ENCODE peak calls at places on chromosomes 2 and 18, in nine cellular contexts. One of them, this sample, is unnamed. For H3K4me1, the result is how much of the 10 kb centered on the place peaks cover.

GRCh38 chr2:219461061-219461514 is 26.4 kb downstream of the SPEG start:
- DNase-seq in neural progenitor cell: peak
- DNase-seq in tibial artery: no peak
- DNase-seq in hepatocyte: peak
- DNase-seq in IMR-90: peak
- DNase-seq in kidney: no peak
- DNase-seq in CD8-positive, alpha-beta memory T cell: no peak
- DNase-seq in SK-N-SH: peak
- DNase-seq in endodermal cell: peak
- DNase-seq in this sample: no peak

GRCh38 chr18:49368161-49368875 is 92.1 kb downstream of the DYM start:
- DNase-seq in neural progenitor cell: no peak
- DNase-seq in tibial artery: no peak
- DNase-seq in hepatocyte: no peak
- DNase-seq in IMR-90: no peak
- DNase-seq in kidney: no peak
- DNase-seq in CD8-positive, alpha-beta memory T cell: no peak
- DNase-seq in SK-N-SH: no peak
- DNase-seq in endodermal cell: no peak
- DNase-seq in this sample: no peak

GRCh38 chr2:152525277-152525838 is 190.4 kb downstream of the FMNL2 start:
- DNase-seq in neural progenitor cell: no peak
- DNase-seq in tibial artery: no peak
- DNase-seq in hepatocyte: no peak
- DNase-seq in IMR-90: peak
- DNase-seq in kidney: no peak
- DNase-seq in CD8-positive, alpha-beta memory T cell: no peak
- DNase-seq in SK-N-SH: no peak
- DNase-seq in endodermal cell: no peak
- DNase-seq in this sample: no peak

GRCh38 chr2:166229678-166230023 is 101.8 kb upstream of the SCN1A start:
- DNase-seq in neural progenitor cell: no peak
- DNase-seq in tibial artery: no peak
- DNase-seq in hepatocyte: peak
- DNase-seq in IMR-90: no peak
- DNase-seq in kidney: no peak
- DNase-seq in CD8-positive, alpha-beta memory T cell: no peak
- DNase-seq in SK-N-SH: no peak
- DNase-seq in endodermal cell: no peak
- DNase-seq in this sample: no peak

GRCh38 chr2:96159084-96159830 is 14.0 kb upstream of the DUSP2 start:
- DNase-seq in neural progenitor cell: no peak
- DNase-seq in tibial artery: no peak
- DNase-seq in hepatocyte: no peak
- DNase-seq in IMR-90: no peak
- DNase-seq in kidney: no peak
- DNase-seq in CD8-positive, alpha-beta memory T cell: peak
- DNase-seq in SK-N-SH: no peak
- DNase-seq in endodermal cell: peak
- DNase-seq in this sample: no peak

GRCh38 chr2:30447149-30448045 is at the start of gene LCLAT1:
- DNase-seq in neural progenitor cell: peak
- DNase-seq in tibial artery: peak
- DNase-seq in hepatocyte: peak
- DNase-seq in IMR-90: peak
- DNase-seq in kidney: peak
- DNase-seq in CD8-positive, alpha-beta memory T cell: peak
- DNase-seq in SK-N-SH: peak
- DNase-seq in endodermal cell: peak
- DNase-seq in this sample: peak

GRCh38 chr2:69685321-69686048 is 41.9 kb upstream of the AAK1 start:
- DNase-seq in neural progenitor cell: no peak
- DNase-seq in tibial artery: no peak
- DNase-seq in hepatocyte: peak
- DNase-seq in IMR-90: peak
- DNase-seq in kidney: no peak
- DNase-seq in CD8-positive, alpha-beta memory T cell: no peak
- DNase-seq in SK-N-SH: no peak
- DNase-seq in endodermal cell: no peak
- DNase-seq in this sample: no peak

GRCh38 chr2:19911799-19912509 is 10.2 kb upstream of the TTC32 start:
- DNase-seq in neural progenitor cell: no peak
- DNase-seq in tibial artery: no peak
- DNase-seq in hepatocyte: no peak
- DNase-seq in IMR-90: peak
- DNase-seq in kidney: no peak
- DNase-seq in CD8-positive, alpha-beta memory T cell: no peak
- DNase-seq in SK-N-SH: no peak
- DNase-seq in endodermal cell: no peak
- DNase-seq in this sample: no peak

GRCh38 chr2:211751853-211752252 is 786.7 kb downstream of the ERBB4 start:
- DNase-seq in neural progenitor cell: no peak
- DNase-seq in tibial artery: no peak
- DNase-seq in hepatocyte: no peak
- DNase-seq in IMR-90: no peak
- DNase-seq in kidney: no peak
- DNase-seq in CD8-positive, alpha-beta memory T cell: no peak
- DNase-seq in SK-N-SH: no peak
- DNase-seq in endodermal cell: no peak
- DNase-seq in this sample: no peak

GRCh38 chr2:2325538-2325937 is 5.5 kb downstream of the MYT1L start:
- DNase-seq in neural progenitor cell: peak
- DNase-seq in tibial artery: no peak
- DNase-seq in hepatocyte: no peak
- DNase-seq in IMR-90: no peak
- DNase-seq in kidney: no peak
- DNase-seq in CD8-positive, alpha-beta memory T cell: no peak
- DNase-seq in SK-N-SH: peak
- DNase-seq in endodermal cell: peak
- DNase-seq in this sample: no peak

GRCh38 chr2:219679041-219679440 is 51.6 kb downstream of the SLC4A3 start:
- DNase-seq in neural progenitor cell: no peak
- DNase-seq in tibial artery: no peak
- DNase-seq in hepatocyte: no peak
- DNase-seq in IMR-90: no peak
- DNase-seq in kidney: no peak
- DNase-seq in CD8-positive, alpha-beta memory T cell: no peak
- DNase-seq in SK-N-SH: no peak
- DNase-seq in endodermal cell: no peak
- DNase-seq in this sample: no peak

GRCh38 chr2:202215179-202215578 is 23.2 kb downstream of the SUMO1 start:
- DNase-seq in neural progenitor cell: no peak
- DNase-seq in tibial artery: no peak
- DNase-seq in hepatocyte: no peak
- DNase-seq in IMR-90: peak
- DNase-seq in kidney: no peak
- DNase-seq in CD8-positive, alpha-beta memory T cell: no peak
- DNase-seq in SK-N-SH: no peak
- DNase-seq in endodermal cell: no peak
- DNase-seq in this sample: no peak

GRCh38 chr2:101500860-101501259 is 25.9 kb upstream of the RFX8 start:
- DNase-seq in neural progenitor cell: no peak
- DNase-seq in tibial artery: no peak
- DNase-seq in hepatocyte: no peak
- DNase-seq in IMR-90: peak
- DNase-seq in kidney: no peak
- DNase-seq in CD8-positive, alpha-beta memory T cell: no peak
- DNase-seq in SK-N-SH: no peak
- DNase-seq in endodermal cell: no peak
- DNase-seq in this sample: no peak

GRCh38 chr18:30982285-30982992 is 60.1 kb downstream of the DSC3 start:
- DNase-seq in neural progenitor cell: no peak
- DNase-seq in tibial artery: no peak
- DNase-seq in hepatocyte: no peak
- DNase-seq in IMR-90: no peak
- DNase-seq in kidney: no peak
- DNase-seq in CD8-positive, alpha-beta memory T cell: no peak
- DNase-seq in SK-N-SH: no peak
- DNase-seq in endodermal cell: no peak
- DNase-seq in this sample: no peak

GRCh38 chr2:108869542-108869941 is 83.0 kb downstream of the CCDC138 start:
- DNase-seq in neural progenitor cell: no peak
- DNase-seq in tibial artery: no peak
- DNase-seq in hepatocyte: no peak
- DNase-seq in IMR-90: no peak
- DNase-seq in kidney: no peak
- DNase-seq in CD8-positive, alpha-beta memory T cell: no peak
- DNase-seq in SK-N-SH: no peak
- DNase-seq in endodermal cell: no peak
- DNase-seq in this sample: no peak

GRCh38 chr2:40298026-40298425 is 153.9 kb downstream of the SLC8A1 start:
- DNase-seq in neural progenitor cell: no peak
- DNase-seq in tibial artery: no peak
- DNase-seq in hepatocyte: no peak
- DNase-seq in IMR-90: no peak
- DNase-seq in kidney: no peak
- DNase-seq in CD8-positive, alpha-beta memory T cell: no peak
- DNase-seq in SK-N-SH: no peak
- DNase-seq in endodermal cell: no peak
- DNase-seq in this sample: no peak

GRCh38 chr18:79754022-79754761 is 43.5 kb upstream of the KCNG2 start:
- DNase-seq in neural progenitor cell: no peak
- DNase-seq in tibial artery: no peak
- DNase-seq in hepatocyte: no peak
- DNase-seq in IMR-90: no peak
- DNase-seq in kidney: no peak
- DNase-seq in CD8-positive, alpha-beta memory T cell: peak
- DNase-seq in SK-N-SH: no peak
- DNase-seq in endodermal cell: no peak
- DNase-seq in this sample: no peak

GRCh38 chr18:23583071-23583865 is 3.0 kb downstream of the NPC1 start:
- DNase-seq in neural progenitor cell: peak
- DNase-seq in tibial artery: no peak
- DNase-seq in hepatocyte: no peak
- DNase-seq in IMR-90: no peak
- DNase-seq in kidney: no peak
- DNase-seq in CD8-positive, alpha-beta memory T cell: no peak
- DNase-seq in SK-N-SH: no peak
- DNase-seq in endodermal cell: no peak
- DNase-seq in this sample: no peak
- H3K4me3 ChIP-seq in neural progenitor cell: no peak
- H3K4me3 ChIP-seq in tibial artery: no peak
- H3K4me3 ChIP-seq in hepatocyte: no peak
- H3K4me3 ChIP-seq in IMR-90: no peak
- H3K4me3 ChIP-seq in kidney: no peak
- H3K4me3 ChIP-seq in CD8-positive, alpha-beta memory T cell: no peak
- H3K4me3 ChIP-seq in SK-N-SH: no peak
- H3K4me3 ChIP-seq in endodermal cell: no peak
- H3K4me3 ChIP-seq in this sample: no peak

GRCh38 chr2:134258684-134259408 is 5.0 kb downstream of the MGAT5 start:
- DNase-seq in neural progenitor cell: no peak
- DNase-seq in tibial artery: no peak
- DNase-seq in hepatocyte: no peak
- DNase-seq in IMR-90: no peak
- DNase-seq in kidney: no peak
- DNase-seq in CD8-positive, alpha-beta memory T cell: peak
- DNase-seq in SK-N-SH: no peak
- DNase-seq in endodermal cell: no peak
- DNase-seq in this sample: peak

GRCh38 chr2:134260726-134261125 is 6.9 kb downstream of the MGAT5 start:
- DNase-seq in neural progenitor cell: no peak
- DNase-seq in tibial artery: no peak
- DNase-seq in hepatocyte: peak
- DNase-seq in IMR-90: peak
- DNase-seq in kidney: no peak
- DNase-seq in CD8-positive, alpha-beta memory T cell: no peak
- DNase-seq in SK-N-SH: no peak
- DNase-seq in endodermal cell: no peak
- DNase-seq in this sample: no peak

GRCh38 chr2:134262666-134263065 is 8.8 kb downstream of the MGAT5 start:
- DNase-seq in neural progenitor cell: no peak
- DNase-seq in tibial artery: no peak
- DNase-seq in hepatocyte: no peak
- DNase-seq in IMR-90: no peak
- DNase-seq in kidney: no peak
- DNase-seq in CD8-positive, alpha-beta memory T cell: no peak
- DNase-seq in SK-N-SH: no peak
- DNase-seq in endodermal cell: no peak
- DNase-seq in this sample: no peak

GRCh38 chr2:134259571-134259970 is 5.7 kb downstream of the MGAT5 start:
- DNase-seq in neural progenitor cell: no peak
- DNase-seq in tibial artery: no peak
- DNase-seq in hepatocyte: no peak
- DNase-seq in IMR-90: peak
- DNase-seq in kidney: no peak
- DNase-seq in CD8-positive, alpha-beta memory T cell: no peak
- DNase-seq in SK-N-SH: no peak
- DNase-seq in endodermal cell: no peak
- DNase-seq in this sample: no peak

GRCh38 chr2:134261398-134262131 is 7.7 kb downstream of the MGAT5 start:
- DNase-seq in neural progenitor cell: peak
- DNase-seq in tibial artery: no peak
- DNase-seq in hepatocyte: no peak
- DNase-seq in IMR-90: no peak
- DNase-seq in kidney: no peak
- DNase-seq in CD8-positive, alpha-beta memory T cell: no peak
- DNase-seq in SK-N-SH: no peak
- DNase-seq in endodermal cell: peak
- DNase-seq in this sample: no peak
- H3K4me1 ChIP-seq in neural progenitor cell: under half
- H3K4me1 ChIP-seq in tibial artery: under half
- H3K4me1 ChIP-seq in hepatocyte: under half
- H3K4me1 ChIP-seq in IMR-90: under half
- H3K4me1 ChIP-seq in kidney: under half
- H3K4me1 ChIP-seq in CD8-positive, alpha-beta memory T cell: half or more
- H3K4me1 ChIP-seq in SK-N-SH: under half
- H3K4me1 ChIP-seq in endodermal cell: under half
- H3K4me1 ChIP-seq in this sample: under half

DNA sequence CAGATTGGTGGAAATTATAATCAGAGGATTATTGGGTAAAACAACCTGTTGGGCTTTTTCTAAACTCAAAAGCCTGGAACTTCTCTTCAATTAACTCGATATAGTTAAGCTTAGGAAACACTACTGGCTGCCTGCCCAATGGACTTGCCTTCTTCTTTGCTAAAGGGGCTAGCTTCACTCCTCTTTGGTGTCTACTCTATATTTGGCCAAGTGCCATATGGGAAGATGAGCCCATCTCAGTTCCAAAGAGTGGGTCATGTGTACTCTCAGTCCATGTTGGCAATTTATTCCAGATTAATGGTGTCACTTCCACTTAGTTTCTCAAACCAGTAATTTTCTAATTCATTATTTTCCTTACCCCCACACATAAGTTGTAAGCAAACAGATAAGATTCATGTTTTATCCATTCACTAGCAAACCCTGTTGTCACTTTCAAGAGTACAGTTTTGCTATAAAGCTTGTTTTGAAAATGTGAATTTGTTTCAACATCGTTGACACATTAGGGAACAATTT is 34.3 kb downstream of the DARS1 start:
- DNase-seq in neural progenitor cell: no peak
- DNase-seq in tibial artery: no peak
- DNase-seq in hepatocyte: no peak
- DNase-seq in IMR-90: no peak
- DNase-seq in kidney: no peak
- DNase-seq in CD8-positive, alpha-beta memory T cell: no peak
- DNase-seq in SK-N-SH: no peak
- DNase-seq in endodermal cell: no peak
- DNase-seq in this sample: no peak
- H3K4me3 ChIP-seq in neural progenitor cell: no peak
- H3K4me3 ChIP-seq in tibial artery: no peak
- H3K4me3 ChIP-seq in hepatocyte: no peak
- H3K4me3 ChIP-seq in IMR-90: no peak
- H3K4me3 ChIP-seq in kidney: no peak
- H3K4me3 ChIP-seq in CD8-positive, alpha-beta memory T cell: no peak
- H3K4me3 ChIP-seq in SK-N-SH: no peak
- H3K4me3 ChIP-seq in endodermal cell: no peak
- H3K4me3 ChIP-seq in this sample: no peak

GRCh38 chr18:8619835-8620577 is 10.8 kb downstream of the RAB12 start:
- DNase-seq in neural progenitor cell: no peak
- DNase-seq in tibial artery: no peak
- DNase-seq in hepatocyte: no peak
- DNase-seq in IMR-90: no peak
- DNase-seq in kidney: no peak
- DNase-seq in CD8-positive, alpha-beta memory T cell: no peak
- DNase-seq in SK-N-SH: no peak
- DNase-seq in endodermal cell: no peak
- DNase-seq in this sample: no peak
- H3K4me1 ChIP-seq in neural progenitor cell: under half
- H3K4me1 ChIP-seq in tibial artery: under half
- H3K4me1 ChIP-seq in hepatocyte: under half
- H3K4me1 ChIP-seq in IMR-90: under half
- H3K4me1 ChIP-seq in kidney: under half
- H3K4me1 ChIP-seq in CD8-positive, alpha-beta memory T cell: under half
- H3K4me1 ChIP-seq in SK-N-SH: under half
- H3K4me1 ChIP-seq in endodermal cell: under half
- H3K4me1 ChIP-seq in this sample: under half

This sample was measured in testis.